ENCODE peak calls at places on chromosomes 2 and 18, in eight cellular contexts. F is Peyer's patch, H is pancreas, S is OCI-LY7, N is fibroblast of the aortic adventitia, G is MCF 10A, L is fibroblast of pulmonary artery, T is IMR-90. I is an unnamed sample.

GRCh38 chr2:54483426-54483825 is 27.3 kb downstream of the SPTBN1 start:
- DNase-seq in G (peak), H (no peak), N (no peak), S (no peak), T (no peak), F (no peak), L (no peak), I (no peak)

GRCh38 chr2:238494573-238494961 is 67.8 kb downstream of the ASB1 start:
- DNase-seq in N (no peak), F (no peak), S (no peak), L (no peak), G (no peak), H (no peak), T (no peak), I (no peak)

GRCh38 chr2:208210688-208211451 is 21.0 kb upstream of the C2orf80 start:
- DNase-seq in S (no peak), F (no peak), T (no peak), L (no peak), N (no peak), H (no peak), G (no peak), I (no peak)

GRCh38 chr18:46250084-46250811 is 146.1 kb downstream of the HAUS1 start:
- DNase-seq in S (peak), N (peak), F (peak), H (no peak), G (peak), L (peak), T (peak), I (no peak)

GRCh38 chr2:137937778-137938177 is 26.5 kb upstream of the HNMT start:
- DNase-seq in F (no peak), L (no peak), T (no peak), G (no peak), H (no peak), S (no peak), N (no peak), I (no peak)

GRCh38 chr2:10159086-10159485 is 36.5 kb downstream of the RRM2 start:
- DNase-seq in S (no peak), G (no peak), H (no peak), T (no peak), F (no peak), N (no peak), L (no peak), I (no peak)

GRCh38 chr2:224849264-224849663 is 133.1 kb upstream of the CCDC195 start:
- DNase-seq in H (no peak), S (no peak), T (no peak), L (peak), N (no peak), F (no peak), G (no peak), I (no peak)

GRCh38 chr2:149741646-149742045 is 154.1 kb upstream of the MMADHC start:
- DNase-seq in S (no peak), G (peak), F (no peak), T (peak), N (peak), H (no peak), L (peak), I (no peak)

GRCh38 chr2:239152239-239152915 is 248.4 kb downstream of the HDAC4 start:
- DNase-seq in F (peak), L (no peak), T (no peak), N (no peak), S (no peak), H (no peak), G (no peak), I (no peak)

GRCh38 chr2:96267159-96267971 is 1.3 kb downstream of the CIAO1 start:
- DNase-seq in T (peak), S (peak), F (peak), G (peak), H (peak), L (peak), N (peak), I (peak)

GRCh38 chr2:139940701-139941100 is 1160.5 kb upstream of the NXPH2 start:
- DNase-seq in H (no peak), N (no peak), G (no peak), T (no peak), F (no peak), L (no peak), S (no peak), I (no peak)

GRCh38 chr18:36274296-36274695 is 23.2 kb upstream of the FHOD3 start:
- DNase-seq in L (no peak), H (no peak), F (no peak), T (no peak), G (no peak), N (no peak), S (no peak), I (no peak)

GRCh38 chr2:168320267-168320666 is 72.9 kb upstream of the STK39 start:
- DNase-seq in S (no peak), F (no peak), T (no peak), N (no peak), H (no peak), L (no peak), G (peak), I (no peak)

GRCh38 chr2:28393115-28393836 is 618 bp downstream of the FOSL2 start:
- DNase-seq in F (peak), H (peak), L (peak), T (peak), S (no peak), G (peak), N (peak), I (peak)

GRCh38 chr2:181546086-181546485 is 88.9 kb downstream of the ITGA4 start:
- DNase-seq in G (no peak), S (no peak), L (no peak), T (peak), F (no peak), N (peak), H (no peak), I (no peak)

GRCh38 chr2:166031054-166031453 is 77.5 kb upstream of the TTC21B start:
- DNase-seq in S (no peak), N (no peak), H (no peak), T (peak), G (peak), L (peak), F (no peak), I (no peak)

GRCh38 chr2:216082388-216082733 is 642 bp downstream of the TMEM169 start:
- DNase-seq in L (no peak), N (no peak), G (no peak), T (no peak), S (no peak), F (no peak), H (no peak), I (no peak)

GRCh38 chr2:86019121-86019520 is 86.6 kb downstream of the POLR1A start:
- DNase-seq in L (no peak), N (no peak), H (no peak), S (no peak), G (no peak), F (no peak), T (no peak), I (peak)

GRCh38 chr2:140117371-140117770 is 1337.2 kb upstream of the NXPH2 start:
- DNase-seq in H (no peak), F (no peak), G (no peak), L (no peak), S (no peak), T (no peak), N (no peak), I (no peak)

GRCh38 chr18:62621546-62621945 is 93.8 kb upstream of the PHLPP1 start:
- DNase-seq in S (no peak), F (no peak), L (no peak), N (peak), T (no peak), G (no peak), H (no peak), I (no peak)

GRCh38 chr2:234690569-234691225 is 193.8 kb upstream of the ARL4C start:
- DNase-seq in F (no peak), N (peak), H (no peak), L (peak), G (no peak), T (peak), S (no peak), I (no peak)

GRCh38 chr2:15667579-15668556 is 76.2 kb downstream of the DDX1 start:
- DNase-seq in H (no peak), T (peak), S (no peak), F (no peak), L (peak), N (peak), G (peak), I (no peak)

DNA sequence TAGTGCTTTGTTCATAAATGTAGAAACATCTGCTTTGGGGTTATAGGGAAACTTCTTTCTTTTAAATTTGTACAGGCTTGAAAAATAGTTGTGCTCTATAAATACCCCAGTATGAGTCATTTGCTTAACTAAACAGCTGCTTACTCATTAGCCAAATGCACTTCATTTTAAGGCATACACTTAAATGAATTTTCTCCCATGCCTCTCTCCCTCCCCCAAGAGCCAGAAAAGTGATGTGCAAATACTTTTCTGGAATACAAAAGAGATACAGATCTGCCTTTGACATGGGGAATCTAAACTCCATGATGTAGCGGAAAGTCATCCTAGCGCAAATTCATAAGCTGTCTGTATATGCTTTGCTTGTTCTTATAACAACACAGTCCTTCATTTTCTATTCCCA is 469.4 kb downstream of the DLGAP1 start:
- DNase-seq in N (peak), S (no peak), T (peak), F (no peak), H (no peak), G (peak), L (peak), I (no peak)
- TF ChIP-seq CTCF in N (no peak), S (no peak), T (peak), F (no peak), H (no peak), G (no peak), L (no peak), I (no peak)

DNA sequence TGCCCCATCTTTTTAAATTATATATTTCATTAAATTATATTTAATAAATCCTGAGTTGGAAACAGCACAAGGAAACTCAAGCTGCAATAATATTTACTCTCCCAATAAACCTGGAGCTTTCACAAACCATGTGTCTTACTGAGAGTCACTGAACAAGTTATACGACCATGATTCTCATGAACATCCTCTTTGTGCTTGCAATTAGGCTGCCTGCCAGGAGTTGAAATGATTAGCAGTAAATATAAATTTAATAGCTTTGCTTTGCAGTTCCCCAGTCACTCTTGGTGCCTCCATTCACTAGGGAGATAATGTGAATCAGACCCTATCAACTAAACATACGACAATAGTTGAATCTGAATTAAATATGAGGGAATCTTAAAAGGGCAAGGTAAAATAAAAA is 905.1 kb downstream of the NRXN1 start:
- DNase-seq in S (no peak), T (no peak), L (no peak), G (no peak), H (no peak), F (peak), N (no peak), I (no peak)
- TF ChIP-seq CTCF in S (no peak), T (no peak), L (no peak), G (no peak), H (no peak), F (no peak), N (no peak), I (no peak)

GRCh38 chr2:136214284-136214683 is 96.3 kb upstream of the CXCR4 start:
- DNase-seq in T (no peak), F (no peak), S (no peak), L (peak), N (no peak), H (no peak), G (no peak), I (peak)
- TF ChIP-seq CTCF in T (no peak), F (no peak), S (no peak), L (no peak), N (no peak), H (no peak), G (no peak), I (no peak)

DNA sequence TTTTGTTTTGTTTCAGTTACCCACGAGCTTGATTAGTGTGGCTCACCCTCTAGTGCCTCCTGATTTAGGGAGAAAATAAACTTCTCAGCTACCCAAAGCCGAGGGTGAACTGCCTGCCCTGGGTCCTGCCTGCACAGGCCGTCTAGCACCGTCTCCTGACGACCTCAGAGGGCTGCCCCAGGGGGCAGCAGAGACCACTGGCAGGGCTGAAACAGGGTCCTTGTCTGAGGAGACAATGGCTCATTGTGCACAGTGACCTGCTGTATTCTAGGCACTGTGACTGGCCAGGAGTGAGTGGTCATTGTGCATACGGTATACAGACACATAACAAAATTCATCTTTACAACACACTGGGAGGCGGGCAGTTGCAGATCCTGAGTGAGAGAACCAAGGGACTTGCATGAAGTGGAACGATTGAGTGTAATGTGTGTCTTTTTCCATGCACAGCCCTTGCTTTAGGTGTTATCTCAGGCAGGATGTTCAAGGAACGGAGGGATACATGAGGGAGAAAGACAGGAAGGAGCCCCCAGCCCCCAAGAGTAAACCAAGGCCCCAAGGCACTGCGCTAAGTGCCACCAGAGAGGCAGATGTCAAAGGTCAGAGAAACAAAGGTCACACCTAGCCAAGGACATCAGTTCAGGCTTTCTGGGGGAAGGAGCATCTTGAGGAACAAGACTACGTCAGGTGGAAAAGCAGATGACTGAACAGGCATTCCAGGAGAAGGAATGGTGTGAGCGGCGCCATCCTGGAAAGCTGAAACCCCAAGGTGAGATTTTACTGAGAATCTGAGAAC is 421.3 kb downstream of the LPIN1 start:
- DNase-seq in H (no peak), N (no peak), S (no peak), L (no peak), T (no peak), G (no peak), F (no peak), I (no peak)
- TF ChIP-seq CTCF in H (no peak), N (no peak), S (peak), L (no peak), T (no peak), G (no peak), F (no peak), I (no peak)

GRCh38 chr2:44975571-44976450 is 33.4 kb downstream of the SIX2 start:
- DNase-seq in L (no peak), S (no peak), H (no peak), F (no peak), T (no peak), N (no peak), G (no peak), I (no peak)

GRCh38 chr2:44972771-44973535 is 31.5 kb downstream of the SIX3 start:
- DNase-seq in F (no peak), L (no peak), H (no peak), T (no peak), S (no peak), N (no peak), G (no peak), I (no peak)

GRCh38 chr2:44970846-44971450 is 29.4 kb downstream of the SIX3 start:
- DNase-seq in H (no peak), N (peak), F (no peak), S (no peak), T (peak), G (no peak), L (no peak), I (no peak)

GRCh38 chr2:44969936-44970335 is 28.4 kb downstream of the SIX3 start:
- DNase-seq in N (no peak), F (no peak), G (no peak), T (no peak), S (no peak), L (no peak), H (no peak), I (no peak)

DNA sequence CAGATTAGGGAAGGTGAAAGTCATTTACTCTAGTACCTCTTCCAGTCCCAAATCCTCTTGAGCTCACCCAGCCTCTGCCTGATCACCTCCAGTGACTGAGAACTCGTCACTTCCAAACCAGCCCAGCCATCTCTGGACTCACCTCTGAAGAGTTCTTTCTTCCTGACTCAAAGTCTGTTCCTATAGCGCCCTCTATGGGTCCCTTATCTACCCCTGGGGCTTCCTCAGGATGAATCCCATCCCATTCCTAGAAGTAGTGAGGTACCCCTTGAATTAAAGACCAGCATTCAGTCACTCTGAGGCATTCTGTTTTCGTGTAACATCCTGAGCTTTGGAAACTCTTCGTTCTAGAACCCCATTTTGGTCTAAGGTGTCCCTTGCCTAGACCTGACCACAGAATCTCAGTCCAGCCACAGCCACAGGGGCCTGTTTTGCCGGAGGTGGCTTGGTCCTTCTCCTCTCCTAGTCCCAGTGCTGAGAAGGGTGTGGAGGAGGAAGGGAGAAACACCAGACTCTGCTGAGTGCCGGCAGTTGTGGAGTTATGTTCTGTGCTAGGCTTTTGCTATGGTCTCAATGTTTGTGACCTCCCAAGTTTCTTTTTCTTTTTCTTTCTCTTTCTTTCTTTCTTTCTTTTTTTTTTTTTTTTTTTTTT is 32.7 kb downstream of the SIX3 start:
- DNase-seq in S (peak), F (no peak), G (peak), N (peak), L (peak), T (peak), H (no peak), I (no peak)
- TF ChIP-seq CTCF in S (peak), F (peak), G (peak), N (peak), L (peak), T (peak), H (no peak), I (peak)

DNA sequence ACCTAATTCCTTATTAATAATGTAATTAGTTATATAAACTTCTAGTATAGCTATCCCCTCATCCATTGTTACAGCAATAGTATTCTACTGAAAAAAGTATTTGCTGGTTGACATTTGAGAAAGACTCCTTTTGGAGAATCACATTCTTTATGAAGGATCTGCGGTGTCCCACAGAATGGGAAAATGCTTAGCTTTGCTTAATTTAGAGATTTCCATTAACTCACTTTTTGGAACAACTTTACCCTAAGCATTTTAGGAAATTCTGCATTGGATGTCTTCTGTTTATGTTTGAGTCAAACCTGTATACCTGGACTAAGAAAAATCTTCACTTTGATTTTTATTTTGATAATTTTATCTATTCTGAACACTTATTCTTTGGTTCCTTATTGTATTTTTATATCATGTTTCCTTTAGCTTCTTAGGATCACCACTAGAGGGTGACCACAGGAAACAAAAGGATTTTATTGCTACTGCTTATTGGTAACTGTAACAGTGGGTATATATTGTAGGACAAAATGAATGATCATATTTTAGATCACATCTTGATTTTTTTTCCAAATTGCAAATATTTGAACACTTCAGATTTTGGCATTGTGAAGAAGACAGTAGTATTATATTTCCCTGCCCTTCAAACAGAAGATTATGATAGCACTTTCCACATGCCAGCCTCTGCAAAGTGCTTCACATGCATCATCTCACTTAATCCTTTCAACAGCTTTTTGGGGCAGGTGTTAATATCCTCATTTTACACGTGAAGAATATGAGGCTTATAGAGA is 79.6 kb downstream of the MIB1 start:
- DNase-seq in L (peak), T (peak), S (peak), H (no peak), F (no peak), G (peak), N (peak), I (no peak)
- TF ChIP-seq CTCF in L (peak), T (peak), S (peak), H (no peak), F (peak), G (peak), N (peak), I (peak)

GRCh38 chr2:160092445-160092844 is 30.0 kb upstream of the PLA2R1 start:
- DNase-seq in S (no peak), N (no peak), H (no peak), T (no peak), G (no peak), F (no peak), L (no peak), I (no peak)

GRCh38 chr2:160091381-160091780 is 29.0 kb upstream of the PLA2R1 start:
- DNase-seq in H (no peak), L (peak), F (no peak), N (peak), G (peak), T (peak), S (no peak), I (no peak)

GRCh38 chr2:160085662-160086061 is 23.2 kb upstream of the PLA2R1 start:
- DNase-seq in H (no peak), F (no peak), S (peak), N (no peak), G (no peak), L (no peak), T (no peak), I (no peak)

GRCh38 chr2:160087854-160088745 is 25.7 kb upstream of the PLA2R1 start:
- DNase-seq in L (peak), F (no peak), G (peak), H (no peak), T (peak), S (peak), N (peak), I (no peak)
- TF ChIP-seq CTCF in L (peak), F (peak), G (peak), H (no peak), T (peak), S (peak), N (peak), I (peak)

DNA sequence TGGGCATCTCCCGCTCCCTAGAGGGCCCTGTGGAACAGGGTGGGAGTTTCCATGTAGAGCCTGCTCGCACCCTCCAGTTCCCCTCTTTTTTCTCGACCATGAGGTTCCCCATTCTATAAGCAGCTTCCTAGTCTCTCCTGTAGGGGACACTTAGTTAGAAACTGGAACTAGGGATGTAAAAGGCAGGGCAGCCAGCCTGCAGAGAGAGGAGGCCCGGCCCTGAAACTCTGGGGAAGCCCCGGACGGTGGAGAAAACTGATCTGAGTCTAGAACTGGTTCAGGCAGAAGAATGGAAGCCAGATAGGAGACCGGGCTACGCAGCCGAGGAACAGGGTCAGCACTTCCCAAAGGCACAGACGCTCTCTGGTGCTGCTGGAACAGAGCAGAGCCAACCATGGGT is 51.6 kb upstream of the ATG16L1 start:
- DNase-seq in L (no peak), S (no peak), T (no peak), F (no peak), N (no peak), H (no peak), G (no peak), I (no peak)
- TF ChIP-seq CTCF in L (no peak), S (no peak), T (no peak), F (peak), N (no peak), H (no peak), G (no peak), I (peak)